ENCODE peak calls at places on chromosomes 5 and 9, in four cellular contexts. Y is hepatocyte, B is mammary epithelial cell, P is substantia nigra. C is an unnamed sample.

GRCh38 chr5:153520952-153521351 is 30.5 kb downstream of the GRIA1 start:
- DNase-seq in Y (no peak), B (no peak), P (no peak), C (no peak)

GRCh38 chr9:128118971-128119665 is 8.4 kb downstream of the PTGES2 start:
- DNase-seq in Y (no peak), B (no peak), P (no peak), C (no peak)

GRCh38 chr9:36450110-36450732 is 50.2 kb upstream of the RNF38 start:
- DNase-seq in Y (peak), B (peak), P (no peak), C (no peak)

GRCh38 chr5:97162045-97162444 is 19.6 kb upstream of the LIX1 start:
- DNase-seq in Y (peak), B (peak), P (no peak), C (peak)

GRCh38 chr5:155290937-155291336 is 277.4 kb downstream of the KIF4B start:
- DNase-seq in Y (no peak), B (no peak), P (no peak), C (no peak)

GRCh38 chr9:89435315-89435823 is 62.5 kb downstream of the SEMA4D start:
- DNase-seq in Y (peak), B (peak), P (no peak), C (peak)

GRCh38 chr5:171342362-171343111 is 33.5 kb downstream of the TLX3 start:
- DNase-seq in Y (peak), B (peak), P (no peak), C (no peak)

GRCh38 chr9:5186416-5187169 is 1.2 kb upstream of the INSL6 start:
- DNase-seq in Y (peak), B (peak), P (no peak), C (peak)

GRCh38 chr5:96259211-96259772 is 173.8 kb downstream of the PCSK1 start:
- DNase-seq in Y (no peak), B (peak), P (no peak), C (no peak)

GRCh38 chr9:131180454-131180853 is 55.1 kb downstream of the NUP214 start:
- DNase-seq in Y (peak), B (no peak), P (no peak), C (no peak)

GRCh38 chr9:38380872-38381534 is 11.5 kb upstream of the ALDH1B1 start:
- DNase-seq in Y (peak), B (no peak), P (no peak), C (peak)

GRCh38 chr9:121876658-121877271 is 216.3 kb downstream of the TTLL11 start:
- DNase-seq in Y (no peak), B (no peak), P (no peak), C (no peak)

GRCh38 chr5:115033861-115034260 is 135.8 kb downstream of the TRIM36 start:
- DNase-seq in Y (peak), B (no peak), P (no peak), C (no peak)

GRCh38 chr5:34854459-34855174 is 15.7 kb downstream of the TTC23L start:
- DNase-seq in Y (no peak), B (no peak), P (no peak), C (no peak)

GRCh38 chr5:155406815-155407214 is 393.3 kb downstream of the KIF4B start:
- DNase-seq in Y (no peak), B (no peak), P (no peak), C (no peak)

GRCh38 chr5:74370168-74370567 is 270.4 kb downstream of the ENC1 start:
- DNase-seq in Y (no peak), B (no peak), P (no peak), C (no peak)
- H3K27ac ChIP-seq in Y (no peak), B (no peak), P (no peak), C (peak)

DNA sequence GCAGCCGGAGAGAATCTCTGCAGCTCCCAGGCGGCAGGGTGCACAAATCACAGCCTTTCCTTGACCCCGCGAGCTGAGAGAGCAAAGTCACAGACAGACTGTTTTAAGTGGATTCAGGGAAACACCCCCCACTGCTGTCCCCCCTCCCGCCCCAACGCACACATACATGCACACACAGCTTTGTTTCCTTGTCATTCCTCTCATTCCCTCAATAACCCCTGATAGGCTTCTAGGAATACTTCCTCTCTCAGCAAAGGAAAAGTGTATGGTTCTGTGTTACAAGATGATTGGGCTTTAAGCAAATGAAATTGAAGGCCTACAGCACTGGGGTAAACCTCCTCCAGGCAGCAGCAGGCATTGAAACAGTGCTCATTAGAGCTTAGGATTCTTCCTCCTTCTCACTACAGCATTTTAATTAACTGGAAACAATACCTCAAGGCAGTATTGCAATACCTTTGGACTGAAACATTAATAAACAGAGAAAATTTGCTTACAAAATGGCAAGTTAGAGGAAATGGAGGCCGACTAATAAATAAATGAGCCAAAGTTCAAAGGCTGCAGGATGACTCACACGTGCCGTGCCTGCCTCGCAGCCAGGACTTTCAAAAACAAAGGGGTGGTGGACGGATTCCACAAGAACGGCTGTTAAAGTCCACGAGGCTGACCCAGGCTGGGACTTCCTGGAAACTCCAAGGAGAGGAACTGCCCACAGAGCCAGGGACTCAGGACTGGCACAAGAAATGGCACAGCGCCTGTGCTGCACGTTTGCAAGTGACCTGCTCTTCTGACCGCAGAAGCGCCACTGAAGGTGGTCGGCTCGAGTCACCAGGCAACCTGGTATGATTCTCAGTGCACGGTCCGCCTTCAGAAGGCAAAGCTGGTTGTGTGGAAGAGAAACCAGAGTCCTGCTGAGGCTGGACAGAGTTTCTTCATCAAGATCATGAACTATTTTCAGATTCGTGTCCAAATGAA is 236.2 kb downstream of the SYK start:
- DNase-seq in Y (peak), B (peak), P (no peak), C (peak)
- H3K27ac ChIP-seq in Y (peak), B (no peak), P (peak), C (peak)

DNA sequence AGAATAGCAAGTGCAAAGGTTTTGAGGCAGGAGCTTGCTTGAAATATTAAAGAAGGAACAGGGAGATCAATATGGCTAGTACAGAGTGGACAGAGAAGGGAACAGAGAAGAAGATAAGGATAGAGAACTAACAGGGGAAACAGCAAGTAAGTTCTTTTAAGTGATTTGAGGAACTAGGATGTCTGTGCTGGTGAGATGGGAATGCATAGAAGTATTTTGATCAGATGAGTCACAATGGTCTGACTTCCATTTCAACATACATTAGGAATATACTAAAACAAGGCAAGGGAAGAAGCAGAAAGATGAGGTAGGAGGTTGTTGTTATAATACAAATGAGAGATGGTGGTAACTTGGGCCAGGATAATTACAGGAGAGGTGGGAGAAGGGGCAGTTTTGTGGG is 130.6 kb downstream of the CHSY3 start:
- DNase-seq in Y (no peak), B (peak), P (no peak), C (no peak)
- H3K27ac ChIP-seq in Y (no peak), B (no peak), P (no peak), C (no peak)

GRCh38 chr5:178606269-178606668 is 16.1 kb upstream of the COL23A1 start:
- DNase-seq in Y (no peak), B (no peak), P (no peak), C (no peak)

GRCh38 chr5:178605788-178606187 is 15.6 kb upstream of the COL23A1 start:
- DNase-seq in Y (no peak), B (no peak), P (no peak), C (no peak)

GRCh38 chr5:178602752-178603151 is 12.6 kb upstream of the COL23A1 start:
- DNase-seq in Y (no peak), B (no peak), P (no peak), C (no peak)
- H3K27ac ChIP-seq in Y (no peak), B (no peak), P (no peak), C (no peak)

DNA sequence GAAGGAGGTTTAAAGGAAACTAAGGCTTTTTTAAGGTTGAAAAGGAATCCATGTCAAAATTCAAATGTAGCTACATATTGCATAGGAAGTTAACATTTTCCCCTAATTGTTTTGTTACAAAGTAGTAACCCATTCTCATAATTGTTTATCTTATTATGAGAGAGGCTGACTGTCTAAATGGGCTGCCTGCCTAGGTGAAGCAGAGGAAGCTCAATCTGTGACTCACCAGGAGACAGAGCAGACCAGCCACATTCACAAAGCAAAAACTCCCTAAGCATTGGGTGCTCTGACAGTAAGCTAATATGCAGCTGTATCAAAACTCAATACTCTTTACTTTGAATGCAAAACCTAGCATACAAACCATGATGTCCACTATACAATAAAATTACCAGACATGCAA is 208.5 kb downstream of the ROR2 start:
- DNase-seq in Y (no peak), B (peak), P (no peak), C (no peak)
- H3K27ac ChIP-seq in Y (no peak), B (no peak), P (no peak), C (no peak)

C was measured in breast epithelium.